ENCODE peak calls at places on chromosomes 5 and 9, in eight cellular contexts. B is endothelial cell, D is EL, L is fibroblast of lung, M is AG20443, Y is cardiac septum, P is Kasumi-1, I is OCI-LY7. O is an unnamed sample.

GRCh38 chr9:109110326-109111014 is 9.3 kb downstream of the TMEM245 start:
- DNase-seq in D (peak), B (no peak), Y (no peak), P (no peak), M (peak), L (peak), I (no peak), O (peak)

GRCh38 chr5:17157916-17158529 is 59.4 kb upstream of the BASP1 start:
- DNase-seq in M (peak), I (no peak), D (peak), Y (no peak), B (peak), L (peak), P (no peak), O (peak)

GRCh38 chr5:135127604-135128240 is 93.7 kb upstream of the PITX1 start:
- DNase-seq in L (peak), D (peak), I (no peak), B (no peak), M (peak), Y (no peak), P (no peak), O (peak)

GRCh38 chr5:110092955-110093785 is 403.4 kb downstream of the MAN2A1 start:
- DNase-seq in L (peak), Y (no peak), I (no peak), P (no peak), M (no peak), D (no peak), B (no peak), O (no peak)

GRCh38 chr9:112248722-112249121 is 73.6 kb upstream of the SUSD1 start:
- DNase-seq in D (peak), Y (no peak), P (no peak), B (no peak), M (no peak), L (peak), I (no peak), O (no peak)

GRCh38 chr9:118318770-118319443 is 614.7 kb downstream of the TLR4 start:
- DNase-seq in Y (peak), P (no peak), B (no peak), I (no peak), L (no peak), M (peak), D (peak), O (peak)

GRCh38 chr5:119522841-119523240 is 70.5 kb downstream of the HSD17B4 start:
- DNase-seq in Y (no peak), P (no peak), I (no peak), M (no peak), D (no peak), B (no peak), L (no peak), O (no peak)

GRCh38 chr5:127042593-127042992 is 12.2 kb upstream of the MARCHF3 start:
- DNase-seq in D (peak), Y (no peak), P (peak), L (peak), I (peak), M (peak), B (no peak), O (no peak)

GRCh38 chr9:133405508-133406009 is 12.3 kb downstream of the REXO4 start:
- DNase-seq in I (no peak), D (peak), P (no peak), Y (no peak), M (peak), B (no peak), L (no peak), O (no peak)

GRCh38 chr5:143174714-143175398 is 228.6 kb downstream of the NR3C1 start:
- DNase-seq in L (peak), I (no peak), D (peak), P (no peak), B (no peak), Y (no peak), M (no peak), O (peak)

GRCh38 chr5:139185589-139185988 is 12.6 kb downstream of the SIL1 start:
- DNase-seq in P (no peak), B (no peak), M (no peak), I (no peak), D (no peak), L (peak), Y (no peak), O (no peak)

GRCh38 chr9:87887661-87888480 is 5.2 kb downstream of the SPATA31E1 start:
- DNase-seq in Y (peak), M (no peak), P (no peak), I (no peak), B (no peak), L (no peak), D (no peak), O (no peak)

GRCh38 chr5:79831381-79831780 is 141.7 kb downstream of the CMYA5 start:
- DNase-seq in Y (no peak), L (no peak), I (no peak), D (no peak), M (peak), P (no peak), B (no peak), O (no peak)

GRCh38 chr5:149886060-149886459 is 58.5 kb downstream of the PDE6A start:
- DNase-seq in M (peak), B (no peak), I (no peak), P (no peak), D (peak), Y (no peak), L (no peak), O (peak)

GRCh38 chr5:37886207-37886905 is 46.5 kb upstream of the GDNF start:
- DNase-seq in M (no peak), L (no peak), D (no peak), B (no peak), P (no peak), Y (no peak), I (no peak), O (no peak)

GRCh38 chr5:127066721-127067120 is 6.6 kb downstream of the C5orf63 start:
- DNase-seq in I (no peak), D (no peak), L (no peak), M (no peak), P (no peak), Y (no peak), B (no peak), O (no peak)

GRCh38 chr9:121684381-121685145 is 33.1 kb downstream of the DAB2IP start:
- DNase-seq in L (peak), P (peak), D (peak), I (peak), Y (no peak), B (peak), M (peak), O (no peak)

GRCh38 chr9:96047116-96047639 is 171.7 kb downstream of the ERCC6L2 start:
- DNase-seq in L (no peak), Y (no peak), B (no peak), I (no peak), M (no peak), D (no peak), P (no peak), O (no peak)

GRCh38 chr9:101421653-101422065 is 13.9 kb downstream of the ALDOB start:
- DNase-seq in P (no peak), I (no peak), L (no peak), D (no peak), M (no peak), Y (no peak), B (no peak), O (no peak)

GRCh38 chr9:137198051-137198747 is 2.3 kb downstream of the TPRN start:
- DNase-seq in L (no peak), M (no peak), P (no peak), B (no peak), I (no peak), D (no peak), Y (no peak), O (no peak)

GRCh38 chr9:75087279-75087823 is 604 bp downstream of the NMRK1 start:
- DNase-seq in M (peak), L (peak), B (no peak), D (peak), I (peak), Y (no peak), P (peak), O (peak)

GRCh38 chr5:123875444-123876264 is 363.7 kb downstream of the CSNK1G3 start:
- DNase-seq in D (no peak), Y (no peak), L (no peak), P (no peak), M (no peak), I (no peak), B (peak), O (peak)

GRCh38 chr5:61301820-61302563 is 30.1 kb upstream of the ZSWIM6 start:
- DNase-seq in L (peak), Y (no peak), B (no peak), P (no peak), I (no peak), M (peak), D (peak), O (peak)

GRCh38 chr5:158553195-158553945 is 546.3 kb downstream of the EBF1 start:
- DNase-seq in L (peak), Y (no peak), D (no peak), P (no peak), I (no peak), B (no peak), M (peak), O (no peak)

GRCh38 chr5:80128129-80128528 is 93.0 kb downstream of the THBS4 start:
- DNase-seq in D (peak), P (no peak), Y (peak), B (no peak), M (no peak), L (no peak), I (no peak), O (no peak)

GRCh38 chr5:136242611-136243010 is 49.6 kb upstream of the SMIM32 start:
- DNase-seq in I (no peak), P (no peak), Y (no peak), D (no peak), L (no peak), B (no peak), M (no peak), O (no peak)

O was measured in RCC 7860.